ENCODE peak calls at places on chromosomes 7 and 10, in seven cellular contexts. X, V, K, Y, R, C and P are unnamed samples.

GRCh38 chr10:102451105-102451969 is at the start of gene C10orf95:
- DNase-seq in Y (peak), C (no peak), V (no peak), R (peak), K (no peak), X (no peak), P (peak)

GRCh38 chr10:97648557-97649404 is 8.3 kb downstream of the PI4K2A start:
- DNase-seq in K (peak), X (peak), Y (peak), R (peak), V (peak), C (no peak), P (peak)

GRCh38 chr7:48028937-48029336 is at the start of gene SUN3:
- DNase-seq in K (no peak), C (no peak), V (no peak), R (no peak), Y (no peak), X (no peak), P (no peak)

GRCh38 chr7:19327011-19327410 is 181.8 kb upstream of the FERD3L start:
- DNase-seq in R (no peak), C (no peak), Y (no peak), V (no peak), K (no peak), X (no peak), P (no peak)

GRCh38 chr10:99941942-99942835 is 67.6 kb downstream of the DNMBP start:
- DNase-seq in C (no peak), Y (no peak), V (no peak), K (no peak), R (peak), X (no peak), P (no peak)

GRCh38 chr7:29254663-29255062 is 60.1 kb downstream of the CHN2 start:
- DNase-seq in C (no peak), R (no peak), K (no peak), V (no peak), X (no peak), Y (no peak), P (peak)

GRCh38 chr7:122219253-122219865 is 75.3 kb upstream of the AASS start:
- DNase-seq in Y (peak), C (peak), X (no peak), R (peak), V (peak), K (no peak), P (peak)

GRCh38 chr7:10657201-10657600 is 316.5 kb upstream of the PHF14 start:
- DNase-seq in R (no peak), C (no peak), Y (no peak), V (no peak), X (no peak), K (no peak), P (peak)

GRCh38 chr10:79407397-79407796 is 38.0 kb downstream of the ZCCHC24 start:
- DNase-seq in R (peak), Y (no peak), C (no peak), V (no peak), X (no peak), K (no peak), P (no peak)

GRCh38 chr10:93346060-93346459 is 136.1 kb downstream of the MYOF start:
- DNase-seq in Y (no peak), X (no peak), C (no peak), R (no peak), K (no peak), V (no peak), P (no peak)

GRCh38 chr10:89173075-89173474 is 34.0 kb downstream of the CH25H start:
- DNase-seq in K (no peak), R (no peak), X (no peak), V (no peak), C (no peak), Y (no peak), P (no peak)

GRCh38 chr10:116170815-116171250 is 102.2 kb downstream of the GFRA1 start:
- DNase-seq in C (peak), K (no peak), Y (no peak), V (no peak), X (no peak), R (peak), P (no peak)

GRCh38 chr10:71351628-71352319 is 32.7 kb downstream of the SLC29A3 start:
- DNase-seq in K (no peak), R (no peak), V (no peak), X (no peak), Y (no peak), C (no peak), P (no peak)

GRCh38 chr7:21261627-21262564 is 166.0 kb upstream of the SP4 start:
- DNase-seq in R (peak), C (peak), X (no peak), V (peak), Y (peak), K (peak), P (peak)

GRCh38 chr10:1824928-1825327 is 87.6 kb upstream of the ADARB2 start:
- DNase-seq in C (no peak), K (no peak), X (no peak), Y (no peak), V (no peak), R (no peak), P (no peak)

GRCh38 chr7:24477376-24477775 is 95.9 kb upstream of the PALS2 start:
- DNase-seq in V (no peak), C (no peak), X (no peak), R (no peak), Y (no peak), K (no peak), P (no peak)

GRCh38 chr7:24475573-24475972 is 97.7 kb upstream of the PALS2 start:
- DNase-seq in K (no peak), X (no peak), V (no peak), R (no peak), Y (no peak), C (no peak), P (peak)

GRCh38 chr7:24477807-24478655 is 95.2 kb upstream of the PALS2 start:
- DNase-seq in Y (peak), R (peak), C (peak), K (no peak), V (peak), X (no peak), P (peak)

GRCh38 chr7:24472093-24472492 is 101.2 kb upstream of the PALS2 start:
- DNase-seq in C (no peak), Y (no peak), V (no peak), R (no peak), K (no peak), X (no peak), P (no peak)

GRCh38 chr7:24476227-24476626 is 97.0 kb upstream of the PALS2 start:
- DNase-seq in R (no peak), Y (no peak), K (no peak), V (no peak), X (no peak), C (no peak), P (no peak)
- H2AFZ ChIP-seq in R (peak), Y (no peak), K (no peak), V (no peak), X (no peak), C (peak), P (no peak)

GRCh38 chr7:147412109-147412508 is 1178.5 kb upstream of the C7orf33 start:
- DNase-seq in R (no peak), K (no peak), Y (no peak), X (no peak), C (no peak), V (no peak), P (no peak)

GRCh38 chr7:147413243-147413642 is 1177.3 kb upstream of the C7orf33 start:
- DNase-seq in C (no peak), K (no peak), X (no peak), Y (no peak), V (no peak), R (no peak), P (no peak)

GRCh38 chr7:147412782-147413186 is 1177.8 kb upstream of the C7orf33 start:
- DNase-seq in K (no peak), R (peak), X (no peak), Y (no peak), C (no peak), V (peak), P (no peak)

GRCh38 chr7:147419001-147419400 is 1171.6 kb upstream of the C7orf33 start:
- DNase-seq in Y (no peak), K (no peak), V (no peak), R (no peak), C (no peak), X (no peak), P (no peak)

DNA sequence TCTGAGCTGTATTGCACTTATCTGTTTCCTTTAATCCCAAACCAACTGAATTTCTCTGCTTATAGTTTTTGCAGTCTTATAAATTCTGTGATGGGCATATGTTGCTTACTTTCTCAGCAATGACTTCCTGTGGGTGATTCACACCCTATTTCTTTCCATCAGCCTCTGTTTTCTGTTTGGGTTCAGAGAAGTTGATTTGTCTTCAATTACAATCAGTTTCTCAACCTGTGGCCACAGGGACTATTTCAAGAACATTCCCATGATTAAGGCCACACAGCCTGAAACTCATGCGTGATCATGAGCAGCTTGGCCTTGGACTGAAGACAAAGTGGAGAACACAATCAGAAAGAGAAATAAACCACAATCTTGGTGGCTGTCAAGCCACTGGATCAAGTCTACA is 1174.6 kb upstream of the C7orf33 start:
- DNase-seq in Y (no peak), X (no peak), V (no peak), R (no peak), K (no peak), C (no peak), P (no peak)
- H2AFZ ChIP-seq in Y (no peak), X (no peak), V (no peak), R (peak), K (no peak), C (no peak), P (no peak)

GRCh38 chr7:13099197-13099795 is 411.9 kb downstream of the ARL4A start:
- DNase-seq in R (peak), K (no peak), V (peak), Y (no peak), C (no peak), X (peak), P (no peak)
- H2AFZ ChIP-seq in R (peak), K (no peak), V (no peak), Y (no peak), C (no peak), X (no peak), P (peak)

GRCh38 chr7:1058311-1058710 is 14.0 kb downstream of the GPR146 start:
- DNase-seq in Y (no peak), X (no peak), R (no peak), C (no peak), V (no peak), K (no peak), P (no peak)
- H2AFZ ChIP-seq in Y (no peak), X (no peak), R (no peak), C (no peak), V (no peak), K (no peak), P (no peak)

GRCh38 chr10:73116017-73116416 is 5.8 kb downstream of the NUDT13 start:
- DNase-seq in Y (no peak), R (no peak), X (no peak), C (no peak), V (no peak), K (no peak), P (no peak)
- H2AFZ ChIP-seq in Y (no peak), R (no peak), X (no peak), C (no peak), V (no peak), K (no peak), P (no peak)